ENCODE peak calls at places on chromosomes 3 and 15, in nine cellular contexts. A is stimulated activated naive CD8-positive, alpha-beta T cell treated with anti-CD3 and anti-CD28 coated beads, Interleukin-15, amount 100 ng/mL, for 72 hours; V is right cardiac atrium; U is activated B cell treated with CpG ODN at 0.5 μM for 24 hours; L is mucosa of descending colon; H is HCT116; O is gastroesophageal sphincter; S is activated naive CD8-positive, alpha-beta T cell treated with anti-CD3 and anti-CD28 coated beads, Interleukin-2, amount 10 ng/mL, durations not matched to agents 7 days and 5 days; X is CD8-positive, alpha-beta T cell. E is an unnamed sample.

GRCh38 chr15:85750319-85750806 is 44.4 kb downstream of the KLHL25 start:
- ATAC-seq in L (peak; percentile 39), A (peak; percentile 18), O (peak; percentile 66), X (no peak), U (no peak), H (no peak), S (no peak), V (peak; percentile 82), E (no peak)

GRCh38 chr3:23162939-23163338 is 40.2 kb upstream of the UBE2E2 start:
- ATAC-seq in U (peak; percentile 74), H (no peak), V (no peak), L (no peak), X (no peak), A (no peak), O (no peak), S (no peak), E (peak; percentile 75)

GRCh38 chr3:37540786-37541185 is 320.9 kb upstream of the CTDSPL start:
- ATAC-seq in X (no peak), A (no peak), L (no peak), V (no peak), S (no peak), H (no peak), O (no peak), U (no peak), E (no peak)

GRCh38 chr15:101062471-101063171 is 143.5 kb downstream of the LRRK1 start:
- ATAC-seq in L (peak; percentile 37), O (no peak), A (no peak), S (no peak), U (peak; percentile 94), X (no peak), V (no peak), H (no peak), E (peak; percentile 92)

GRCh38 chr3:168327836-168328235 is 232.1 kb upstream of the GOLIM4 start:
- ATAC-seq in H (no peak), S (no peak), X (no peak), L (no peak), U (no peak), A (no peak), O (no peak), V (no peak), E (no peak)

GRCh38 chr3:18648163-18648562 is 223.0 kb upstream of the SATB1 start:
- ATAC-seq in X (no peak), L (no peak), S (no peak), O (peak; percentile 39), A (no peak), H (no peak), U (no peak), V (no peak), E (no peak)

GRCh38 chr3:169002689-169003088 is 660.8 kb downstream of the MECOM start:
- ATAC-seq in A (no peak), H (no peak), O (no peak), V (no peak), X (no peak), L (no peak), U (no peak), S (no peak), E (no peak)

GRCh38 chr3:126472277-126473006 is 3.2 kb downstream of the ZXDC start:
- ATAC-seq in S (no peak), H (no peak), U (no peak), O (peak; percentile 58), A (no peak), V (peak; percentile 2), L (no peak), X (no peak), E (no peak)

GRCh38 chr3:57974796-57975388 is 33.3 kb upstream of the FLNB start:
- ATAC-seq in X (no peak), O (peak; percentile 74), H (peak; percentile 76), A (no peak), S (no peak), V (peak; percentile 63), L (peak; percentile 18), U (no peak), E (no peak)

GRCh38 chr15:92907880-92908279 is 7.8 kb downstream of the CHD2 start:
- ATAC-seq in O (no peak), S (no peak), H (no peak), A (no peak), X (no peak), L (no peak), U (no peak), V (no peak), E (no peak)

GRCh38 chr3:61173685-61174084 is 77.6 kb downstream of the FHIT start:
- ATAC-seq in X (no peak), U (no peak), S (no peak), H (no peak), A (no peak), V (no peak), L (no peak), O (no peak), E (no peak)

GRCh38 chr3:52615178-52615577 is 70.5 kb downstream of the PBRM1 start:
- ATAC-seq in H (no peak), L (no peak), U (no peak), X (no peak), S (no peak), V (no peak), O (no peak), A (no peak), E (no peak)

GRCh38 chr3:129992781-129993180 is 18.3 kb downstream of the TRH start:
- ATAC-seq in X (no peak), A (no peak), S (no peak), O (no peak), U (no peak), L (peak; percentile 16), V (peak; percentile 26), H (peak; percentile 88), E (peak; percentile 9)

GRCh38 chr3:179336345-179336929 is 11.1 kb upstream of the MFN1 start:
- ATAC-seq in U (no peak), A (no peak), S (no peak), H (no peak), O (no peak), V (peak; percentile 68), L (no peak), X (no peak), E (no peak)

GRCh38 chr3:84905556-84905920 is 53.3 kb upstream of the CADM2 start:
- ATAC-seq in U (no peak), O (no peak), H (no peak), S (no peak), V (no peak), L (no peak), A (no peak), X (no peak), E (no peak)

GRCh38 chr3:30502051-30502741 is 104.2 kb upstream of the TGFBR2 start:
- ATAC-seq in L (no peak), U (no peak), S (no peak), X (no peak), A (no peak), O (no peak), H (no peak), V (no peak), E (no peak)

GRCh38 chr3:172882563-172882962 is 132.0 kb downstream of the ECT2 start:
- ATAC-seq in U (no peak), O (no peak), L (no peak), H (no peak), A (no peak), X (no peak), V (no peak), S (no peak), E (no peak)

GRCh38 chr15:68764090-68764489 is 56.6 kb downstream of the ANP32A start:
- ATAC-seq in V (no peak), U (no peak), X (no peak), H (no peak), S (no peak), L (no peak), A (no peak), O (no peak), E (no peak)

GRCh38 chr3:112773864-112774263 is 72.8 kb downstream of the CD200R1L start:
- ATAC-seq in U (peak; percentile 49), V (no peak), O (no peak), A (no peak), S (no peak), L (peak; percentile 85), X (peak; percentile 70), H (no peak), E (peak; percentile 84)

GRCh38 chr3:102136183-102136582 is 286.9 kb downstream of the NFKBIZ start:
- ATAC-seq in V (no peak), S (no peak), U (peak; percentile 37), A (no peak), X (no peak), H (no peak), O (no peak), L (peak; percentile 64), E (no peak)

GRCh38 chr15:89018235-89018634 is 70.0 kb upstream of the ABHD2 start:
- ATAC-seq in S (no peak), A (no peak), X (no peak), O (peak; percentile 69), L (no peak), U (no peak), H (no peak), V (peak; percentile 86), E (no peak)

GRCh38 chr15:56537881-56538280 is 72.9 kb upstream of the MNS1 start:
- ATAC-seq in O (no peak), H (no peak), S (peak; percentile 97), L (peak; percentile 45), V (no peak), A (peak; percentile 85), U (no peak), X (peak; percentile 81), E (peak; percentile 69)

GRCh38 chr3:186789554-186790260 is 6.3 kb downstream of the EIF4A2 start:
- ATAC-seq in A (no peak), X (peak; percentile 7), H (peak; percentile 11), U (no peak), O (no peak), L (no peak), S (no peak), V (no peak), E (no peak)

GRCh38 chr3:64186667-64187064 is 38.6 kb downstream of the PRICKLE2 start:
- ATAC-seq in O (no peak), H (no peak), U (no peak), V (peak; percentile 7), X (no peak), S (no peak), A (no peak), L (no peak), E (no peak)

GRCh38 chr3:48709051-48709461 is 8.0 kb downstream of the IP6K2 start:
- ATAC-seq in X (no peak), V (no peak), U (peak; percentile 14), H (no peak), L (no peak), O (no peak), A (no peak), S (no peak), E (no peak)

GRCh38 chr3:120457827-120458226 is 7.0 kb upstream of the FSTL1 start:
- ATAC-seq in O (no peak), S (no peak), L (no peak), A (no peak), U (no peak), X (no peak), V (no peak), H (no peak), E (no peak)

GRCh38 chr3:130516645-130517512 is at the start of gene COL6A6:
- ATAC-seq in A (peak; percentile 35), H (no peak), U (no peak), O (no peak), V (peak; percentile 75), X (no peak), L (no peak), S (no peak), E (peak; percentile 49)

GRCh38 chr3:65888980-65889706 is 149.6 kb downstream of the MAGI1 start:
- ATAC-seq in X (no peak), V (peak; percentile 90), A (no peak), U (no peak), L (no peak), O (peak; percentile 87), S (no peak), H (peak; percentile 75), E (no peak)

GRCh38 chr3:177448987-177449975 is 252.0 kb upstream of the TBL1XR1 start:
- ATAC-seq in H (no peak), A (peak; percentile 85), X (peak; percentile 71), V (no peak), S (peak; percentile 14), O (no peak), U (peak; percentile 14), L (peak; percentile 27), E (peak; percentile 77)

GRCh38 chr15:44319385-44319784 is 30.9 kb downstream of the GOLM2 start:
- ATAC-seq in A (peak; percentile 48), O (no peak), X (no peak), S (no peak), L (no peak), H (peak; percentile 53), V (no peak), U (peak; percentile 77), E (peak; percentile 70)

GRCh38 chr3:69370156-69370944 is 15.5 kb downstream of the FRMD4B start:
- ATAC-seq in H (no peak), S (no peak), U (no peak), X (no peak), V (peak; percentile 97), A (peak; percentile 41), L (peak; percentile 99), O (peak; percentile 69), E (peak; percentile 25)